ENCODE peak calls at places on chromosomes 3 and 15, in ten cellular contexts. M is stomach, R is K562, P is transverse colon, D is H1, Y is SK-N-SH, T is suprapubic skin, U is HepG2, F is upper lobe of left lung, V is esophagus muscularis mucosa. A is an unnamed sample.
A peak's percentile ranks its signal among the peaks of the same experiment; 100 is the strongest.

GRCh38 chr15:73900129-73900712 is 26.0 kb upstream of the LOXL1 start:
- DNase-seq in D (no peak), M (no peak), V (no peak), P (no peak), Y (no peak), R (no peak), U (no peak), T (peak; percentile 71), F (peak; percentile 37), A (no peak)

GRCh38 chr3:142501004-142501926 is 53.4 kb upstream of the XRN1 start:
- DNase-seq in V (no peak), F (no peak), M (no peak), P (no peak), T (no peak), Y (no peak), U (no peak), R (no peak), D (no peak), A (no peak)

GRCh38 chr15:77985031-77985930 is 92.2 kb downstream of the TBC1D2B start:
- DNase-seq in M (no peak), P (no peak), D (no peak), Y (no peak), R (no peak), V (no peak), T (peak; percentile 48), U (no peak), F (no peak), A (peak; percentile 56)

GRCh38 chr15:65038838-65039237 is 6.3 kb upstream of the SLC51B start:
- DNase-seq in F (no peak), D (no peak), M (no peak), T (no peak), Y (no peak), P (no peak), U (no peak), V (no peak), R (no peak), A (no peak)

GRCh38 chr15:74540135-74540760 is 772 bp upstream of the ARID3B start:
- DNase-seq in Y (peak; percentile 31), U (peak; percentile 38), M (no peak), R (no peak), F (no peak), D (no peak), P (no peak), V (no peak), T (no peak), A (no peak)

GRCh38 chr3:49377483-49377882 is 19.3 kb upstream of the GPX1 start:
- DNase-seq in U (no peak), T (no peak), F (no peak), D (no peak), V (no peak), M (no peak), R (no peak), P (no peak), Y (no peak), A (no peak)

GRCh38 chr15:81072551-81072950 is 61.5 kb upstream of the CFAP161 start:
- DNase-seq in R (no peak), Y (no peak), V (no peak), M (no peak), T (no peak), P (no peak), D (no peak), U (no peak), F (no peak), A (no peak)

GRCh38 chr15:58865420-58865880 is 68.0 kb downstream of the SLTM start:
- DNase-seq in U (peak; percentile 64), D (peak; percentile 13), V (no peak), F (no peak), P (no peak), Y (no peak), M (no peak), T (no peak), R (no peak), A (no peak)

GRCh38 chr3:191499307-191500125 is 38.6 kb downstream of the PYDC2 start:
- DNase-seq in P (peak; percentile 8), V (no peak), M (peak; percentile 36), Y (peak; percentile 70), D (no peak), F (peak; percentile 72), T (no peak), U (no peak), R (peak; percentile 12), A (peak; percentile 59)

GRCh38 chr3:9715764-9716437 is 12.3 kb downstream of the CPNE9 start:
- DNase-seq in D (no peak), R (peak; percentile 82), P (peak; percentile 78), U (peak; percentile 75), V (peak; percentile 94), Y (no peak), T (no peak), M (peak; percentile 76), F (no peak), A (peak; percentile 94)
- TF ChIP-seq POLR2AphosphoS5 in D (no peak), R (peak; percentile 34), P (no peak), U (no peak), V (peak; percentile 80), Y (peak; percentile 24), T (peak; percentile 12), M (peak; percentile 57), F (peak; percentile 22), A (peak; percentile 68)

GRCh38 chr3:149381173-149382090 is 4.0 kb upstream of the TM4SF1 start:
- DNase-seq in D (no peak), U (no peak), F (no peak), Y (no peak), R (no peak), T (no peak), P (no peak), V (no peak), M (no peak), A (no peak)

GRCh38 chr3:149384167-149384566 is 6.7 kb upstream of the TM4SF1 start:
- DNase-seq in P (no peak), F (no peak), M (no peak), Y (no peak), R (no peak), D (no peak), V (no peak), U (no peak), T (no peak), A (no peak)

GRCh38 chr3:149382518-149382917 is 5.1 kb upstream of the TM4SF1 start:
- DNase-seq in U (no peak), M (no peak), F (no peak), T (no peak), V (no peak), Y (no peak), P (no peak), D (no peak), R (no peak), A (no peak)

GRCh38 chr3:149383703-149384102 is 6.3 kb upstream of the TM4SF1 start:
- DNase-seq in Y (no peak), U (no peak), P (no peak), T (no peak), F (no peak), D (no peak), V (no peak), R (no peak), M (no peak), A (no peak)

GRCh38 chr3:149382091-149382467 is 4.6 kb upstream of the TM4SF1 start:
- DNase-seq in U (no peak), D (no peak), V (no peak), T (no peak), P (no peak), M (no peak), F (no peak), Y (no peak), R (no peak), A (no peak)
- H3K4me3 ChIP-seq in U (no peak overlapping the region), D (no peak overlapping the region), V (no peak overlapping the region), T (no peak overlapping the region), P (no peak overlapping the region), M (no peak overlapping the region), F (no peak overlapping the region), Y (no peak overlapping the region), R (no peak overlapping the region), A (no peak overlapping the region)

GRCh38 chr3:72601983-72602382 is 246.3 kb downstream of the SHQ1 start:
- DNase-seq in M (no peak), P (no peak), R (no peak), T (no peak), Y (no peak), U (no peak), D (no peak), V (no peak), F (no peak), A (no peak)

GRCh38 chr3:72601049-72601448 is 247.2 kb downstream of the SHQ1 start:
- DNase-seq in P (no peak), U (no peak), R (no peak), V (no peak), Y (no peak), F (no peak), D (no peak), T (no peak), M (no peak), A (no peak)

GRCh38 chr3:72598856-72599255 is 249.4 kb downstream of the SHQ1 start:
- DNase-seq in F (no peak), U (no peak), R (no peak), M (no peak), V (no peak), Y (no peak), D (no peak), T (no peak), P (no peak), A (no peak)

GRCh38 chr3:72606005-72606800 is 242.0 kb downstream of the SHQ1 start:
- DNase-seq in F (no peak), M (no peak), V (no peak), T (no peak), D (no peak), P (no peak), R (no peak), Y (no peak), U (peak; percentile 65), A (no peak)

GRCh38 chr3:72604287-72604686 is 244.0 kb downstream of the SHQ1 start:
- DNase-seq in T (no peak), D (no peak), V (no peak), M (no peak), U (no peak), R (no peak), F (no peak), Y (no peak), P (no peak), A (no peak)
- TF ChIP-seq EP300 in T (no peak), D (no peak), V (no peak), M (no peak), U (no peak), R (no peak), F (no peak), Y (no peak), P (no peak), A (no peak)

GRCh38 chr3:50564321-50564720 is 3.2 kb downstream of the C3orf18 start:
- DNase-seq in U (no peak), M (no peak), F (no peak), Y (no peak), R (no peak), D (no peak), T (no peak), V (no peak), P (no peak), A (no peak)

GRCh38 chr3:50570508-50571279 is 1.4 kb downstream of the HEMK1 start:
- DNase-seq in F (no peak), R (no peak), U (no peak), M (no peak), Y (no peak), V (no peak), T (no peak), D (no peak), P (no peak), A (no peak)

GRCh38 chr3:50567011-50567385 is 549 bp downstream of the C3orf18 start:
- DNase-seq in U (no peak), Y (no peak), T (no peak), M (no peak), P (no peak), D (no peak), F (no peak), R (no peak), V (no peak), A (no peak)

GRCh38 chr3:50568947-50569749 is at the start of gene HEMK1:
- DNase-seq in U (peak; percentile 85), Y (peak; percentile 99), P (peak; percentile 99), T (peak; percentile 99), D (peak; percentile 79), R (peak; percentile 97), V (peak; percentile 100), F (peak; percentile 96), M (peak; percentile 99), A (peak; percentile 99)

GRCh38 chr3:50567386-50568182 is at the start of gene C3orf18:
- DNase-seq in M (peak; percentile 95), P (peak; percentile 95), T (peak; percentile 97), V (peak; percentile 97), U (peak; percentile 63), D (peak; percentile 61), R (peak; percentile 95), Y (peak; percentile 96), F (peak; percentile 99), A (peak; percentile 97)
- TF ChIP-seq POLR2AphosphoS5 in M (peak; percentile 45), P (peak; percentile 35), T (no peak), V (no peak), U (no peak), D (no peak), R (no peak), Y (no peak), F (peak; percentile 7), A (peak; percentile 38)